ENCODE peak calls at places on chromosomes 11 and 22, in six cellular contexts. One of them, this sample, is unnamed.
A peak's percentile ranks its signal among the peaks of the same experiment; 100 is the strongest.

GRCh38 chr11:68982134-68982533 is 1.3 kb upstream of the MRGPRD start:
- DNase-seq in mammary epithelial cell: no peak
- DNase-seq in left lung: no peak
- DNase-seq in right atrium auricular region: no peak
- DNase-seq in A549: no peak
- DNase-seq in mesendoderm: no peak
- DNase-seq in this sample: no peak

GRCh38 chr11:103035656-103036434 is 56.1 kb downstream of the DCUN1D5 start:
- DNase-seq in mammary epithelial cell: peak; percentile 61
- DNase-seq in left lung: no peak
- DNase-seq in right atrium auricular region: no peak
- DNase-seq in A549: peak; percentile 11
- DNase-seq in mesendoderm: peak; percentile 86
- DNase-seq in this sample: peak; percentile 39

GRCh38 chr11:77374108-77374507 is 72.6 kb upstream of the GDPD4 start:
- DNase-seq in mammary epithelial cell: peak; percentile 27
- DNase-seq in left lung: no peak
- DNase-seq in right atrium auricular region: no peak
- DNase-seq in A549: no peak
- DNase-seq in mesendoderm: no peak
- DNase-seq in this sample: no peak

GRCh38 chr11:19311306-19312030 is 70.7 kb upstream of the E2F8 start:
- DNase-seq in mammary epithelial cell: peak; percentile 24
- DNase-seq in left lung: no peak
- DNase-seq in right atrium auricular region: peak; percentile 79
- DNase-seq in A549: peak; percentile 55
- DNase-seq in mesendoderm: peak; percentile 59
- DNase-seq in this sample: no peak

GRCh38 chr22:43113516-43114251 is 3.1 kb downstream of the BIK start:
- DNase-seq in mammary epithelial cell: no peak
- DNase-seq in left lung: no peak
- DNase-seq in right atrium auricular region: no peak
- DNase-seq in A549: no peak
- DNase-seq in mesendoderm: no peak
- DNase-seq in this sample: no peak

GRCh38 chr11:110125632-110126031 is 32.4 kb downstream of the ZC3H12C start:
- DNase-seq in mammary epithelial cell: peak; percentile 34
- DNase-seq in left lung: no peak
- DNase-seq in right atrium auricular region: no peak
- DNase-seq in A549: no peak
- DNase-seq in mesendoderm: peak; percentile 54
- DNase-seq in this sample: no peak

GRCh38 chr22:17917490-17917983 is 106.8 kb downstream of the MICAL3 start:
- DNase-seq in mammary epithelial cell: no peak
- DNase-seq in left lung: no peak
- DNase-seq in right atrium auricular region: no peak
- DNase-seq in A549: no peak
- DNase-seq in mesendoderm: no peak
- DNase-seq in this sample: no peak

GRCh38 chr22:50583294-50583865 is 731 bp upstream of the CHKB start:
- DNase-seq in mammary epithelial cell: no peak
- DNase-seq in left lung: no peak
- DNase-seq in right atrium auricular region: no peak
- DNase-seq in A549: no peak
- DNase-seq in mesendoderm: peak; percentile 32
- DNase-seq in this sample: no peak

GRCh38 chr11:26766996-26767395 is 45.1 kb upstream of the SLC5A12 start:
- DNase-seq in mammary epithelial cell: no peak
- DNase-seq in left lung: no peak
- DNase-seq in right atrium auricular region: no peak
- DNase-seq in A549: no peak
- DNase-seq in mesendoderm: no peak
- DNase-seq in this sample: no peak

GRCh38 chr11:69813839-69814238 is 5.4 kb downstream of the FGF3 start:
- DNase-seq in mammary epithelial cell: no peak
- DNase-seq in left lung: no peak
- DNase-seq in right atrium auricular region: no peak
- DNase-seq in A549: no peak
- DNase-seq in mesendoderm: no peak
- DNase-seq in this sample: no peak

GRCh38 chr11:86490582-86490981 is 115.9 kb downstream of the CCDC81 start:
- DNase-seq in mammary epithelial cell: no peak
- DNase-seq in left lung: no peak
- DNase-seq in right atrium auricular region: no peak
- DNase-seq in A549: no peak
- DNase-seq in mesendoderm: no peak
- DNase-seq in this sample: no peak

GRCh38 chr22:30238136-30238535 is 8.4 kb downstream of the LIF start:
- DNase-seq in mammary epithelial cell: no peak
- DNase-seq in left lung: no peak
- DNase-seq in right atrium auricular region: no peak
- DNase-seq in A549: no peak
- DNase-seq in mesendoderm: no peak
- DNase-seq in this sample: no peak

GRCh38 chr22:44862981-44863860 is 110.8 kb downstream of the ARHGAP8 start:
- DNase-seq in mammary epithelial cell: no peak
- DNase-seq in left lung: peak; percentile 50
- DNase-seq in right atrium auricular region: no peak
- DNase-seq in A549: no peak
- DNase-seq in mesendoderm: peak; percentile 60
- DNase-seq in this sample: no peak

GRCh38 chr11:47716692-47717091 is 1.5 kb upstream of the AGBL2 start:
- DNase-seq in mammary epithelial cell: no peak
- DNase-seq in left lung: no peak
- DNase-seq in right atrium auricular region: no peak
- DNase-seq in A549: no peak
- DNase-seq in mesendoderm: no peak
- DNase-seq in this sample: no peak

GRCh38 chr11:83292709-83293435 is 6.7 kb upstream of the CCDC90B start:
- DNase-seq in mammary epithelial cell: peak; percentile 50
- DNase-seq in left lung: no peak
- DNase-seq in right atrium auricular region: no peak
- DNase-seq in A549: peak; percentile 60
- DNase-seq in mesendoderm: peak; percentile 94
- DNase-seq in this sample: no peak

GRCh38 chr11:121652982-121653381 is 200.2 kb upstream of the SORL1-AS1 start:
- DNase-seq in mammary epithelial cell: no peak
- DNase-seq in left lung: no peak
- DNase-seq in right atrium auricular region: no peak
- DNase-seq in A549: no peak
- DNase-seq in mesendoderm: peak; percentile 69
- DNase-seq in this sample: no peak

GRCh38 chr22:44335903-44336803 is 23.4 kb upstream of the SHISAL1 start:
- DNase-seq in mammary epithelial cell: no peak
- DNase-seq in left lung: no peak
- DNase-seq in right atrium auricular region: no peak
- DNase-seq in A549: no peak
- DNase-seq in mesendoderm: peak; percentile 55
- DNase-seq in this sample: no peak

GRCh38 chr11:100925935-100926334 is 203.7 kb downstream of the PGR start:
- DNase-seq in mammary epithelial cell: peak; percentile 60
- DNase-seq in left lung: no peak
- DNase-seq in right atrium auricular region: no peak
- DNase-seq in A549: no peak
- DNase-seq in mesendoderm: no peak
- DNase-seq in this sample: peak; percentile 14

GRCh38 chr11:62012451-62013265 is 45.2 kb upstream of the FTH1 start:
- DNase-seq in mammary epithelial cell: peak; percentile 56
- DNase-seq in left lung: no peak
- DNase-seq in right atrium auricular region: no peak
- DNase-seq in A549: peak; percentile 41
- DNase-seq in mesendoderm: no peak
- DNase-seq in this sample: peak; percentile 24

DNA sequence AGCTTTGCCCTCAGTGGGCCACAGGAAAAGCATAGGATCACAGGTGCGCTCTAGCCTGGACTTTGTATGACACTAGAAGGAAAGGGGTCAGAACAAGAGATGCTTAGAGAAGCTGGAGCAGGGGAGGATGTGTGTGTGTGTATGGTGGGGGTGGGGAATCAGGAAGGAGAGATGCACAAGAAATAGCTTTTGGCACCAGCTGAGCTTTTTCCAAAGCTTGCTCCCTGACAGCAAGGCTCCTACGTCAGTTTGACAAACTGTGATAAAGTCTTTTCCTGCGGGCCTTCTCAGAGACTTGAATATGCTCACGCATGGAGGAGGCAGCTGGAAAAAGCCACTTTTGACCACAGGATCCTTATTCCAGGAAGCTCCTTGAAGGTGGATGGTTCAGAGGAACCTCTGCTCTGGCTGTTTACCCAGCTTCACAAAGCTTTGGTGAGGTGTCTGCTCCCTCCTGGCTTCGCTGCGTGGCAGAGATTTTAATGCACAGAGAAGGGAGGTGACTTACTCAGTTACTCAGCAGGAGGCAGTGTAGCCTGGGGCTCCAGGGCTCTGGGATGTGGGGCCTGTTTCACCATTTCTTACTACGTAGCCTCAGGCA is 3.9 kb downstream of the CDC42EP1 start:
- DNase-seq in mammary epithelial cell: no peak
- DNase-seq in left lung: no peak
- DNase-seq in right atrium auricular region: no peak
- DNase-seq in A549: no peak
- DNase-seq in mesendoderm: no peak
- DNase-seq in this sample: no peak
- H3K27ac ChIP-seq in mammary epithelial cell: peak overlapping the region; percentile 90
- H3K27ac ChIP-seq in left lung: peak overlapping the region; percentile 98
- H3K27ac ChIP-seq in right atrium auricular region: peak overlapping the region; percentile 98
- H3K27ac ChIP-seq in A549: peak overlapping the region; percentile 100
- H3K27ac ChIP-seq in mesendoderm: peak overlapping the region; percentile 29
- H3K27ac ChIP-seq in this sample: peak overlapping the region; percentile 93

DNA sequence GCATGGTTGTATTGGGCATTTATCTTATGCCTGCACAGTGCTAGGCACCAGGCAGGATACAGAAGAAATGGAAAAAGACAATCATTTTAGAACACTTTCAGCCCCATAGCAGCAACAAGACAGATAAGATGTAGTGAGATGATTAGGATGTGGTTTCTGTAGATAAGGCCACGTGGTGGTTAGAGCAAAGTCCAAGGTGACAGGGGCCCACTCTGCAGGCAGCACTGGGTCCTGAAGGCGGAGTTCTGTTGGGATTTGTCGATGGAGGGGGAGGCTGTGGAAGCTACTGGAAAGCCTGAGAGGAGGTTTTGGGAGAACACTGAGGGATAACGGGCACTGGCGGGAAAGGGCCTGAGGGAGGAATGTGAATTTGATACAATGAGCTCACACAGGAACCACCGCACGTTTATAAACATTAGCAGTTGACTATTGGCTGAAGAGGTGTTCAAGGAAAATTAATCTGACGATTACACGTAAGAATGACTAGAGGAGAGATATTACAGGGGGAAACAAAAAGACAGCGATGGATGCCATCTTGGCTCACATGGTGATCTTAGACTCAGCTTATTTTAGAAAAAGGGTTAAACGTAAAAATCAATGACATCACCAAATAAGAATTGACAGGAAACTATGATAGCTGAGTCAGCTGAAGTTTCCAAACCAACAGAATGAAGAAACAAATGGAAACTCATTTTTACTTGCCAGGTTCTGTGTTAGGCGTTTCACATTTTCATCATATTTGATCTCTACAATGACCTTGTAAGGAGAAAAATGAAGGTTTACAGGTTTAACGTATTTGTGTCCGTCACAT is 551.0 kb downstream of the OPCML start:
- DNase-seq in mammary epithelial cell: no peak
- DNase-seq in left lung: no peak
- DNase-seq in right atrium auricular region: no peak
- DNase-seq in A549: no peak
- DNase-seq in mesendoderm: peak; percentile 60
- DNase-seq in this sample: no peak
- H3K27ac ChIP-seq in mammary epithelial cell: no peak overlapping the region
- H3K27ac ChIP-seq in left lung: no peak overlapping the region
- H3K27ac ChIP-seq in right atrium auricular region: no peak overlapping the region
- H3K27ac ChIP-seq in A549: no peak overlapping the region
- H3K27ac ChIP-seq in mesendoderm: no peak overlapping the region
- H3K27ac ChIP-seq in this sample: no peak overlapping the region

DNA sequence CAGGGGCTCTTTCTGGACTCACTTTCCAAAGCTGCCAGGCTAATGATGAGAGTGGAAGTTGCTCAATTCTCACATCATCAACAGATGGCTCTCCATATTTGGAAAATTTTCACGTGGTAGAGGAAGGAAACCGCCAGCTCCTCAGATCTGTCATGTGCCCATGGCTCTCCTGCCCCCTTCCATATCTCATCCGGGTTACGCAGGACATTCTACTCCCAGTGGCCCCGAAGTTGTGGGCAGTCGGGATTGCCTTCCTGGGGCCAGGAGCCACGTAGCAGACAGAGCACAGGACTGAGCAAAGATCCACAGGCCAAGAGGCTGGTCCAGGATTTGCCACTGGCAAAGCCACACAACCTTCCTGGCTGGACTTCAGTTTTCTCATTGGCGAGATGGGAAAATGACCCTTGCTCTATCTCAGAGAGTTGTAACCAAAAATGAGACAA is 38.8 kb downstream of the RPUSD4 start:
- DNase-seq in mammary epithelial cell: no peak
- DNase-seq in left lung: no peak
- DNase-seq in right atrium auricular region: no peak
- DNase-seq in A549: no peak
- DNase-seq in mesendoderm: no peak
- DNase-seq in this sample: no peak
- H3K27ac ChIP-seq in mammary epithelial cell: no peak overlapping the region
- H3K27ac ChIP-seq in left lung: no peak overlapping the region
- H3K27ac ChIP-seq in right atrium auricular region: no peak overlapping the region
- H3K27ac ChIP-seq in A549: no peak overlapping the region
- H3K27ac ChIP-seq in mesendoderm: no peak overlapping the region
- H3K27ac ChIP-seq in this sample: no peak overlapping the region

GRCh38 chr22:35899736-35900135 is 128.9 kb downstream of the RBFOX2 start:
- DNase-seq in mammary epithelial cell: no peak
- DNase-seq in left lung: no peak
- DNase-seq in right atrium auricular region: no peak
- DNase-seq in A549: no peak
- DNase-seq in mesendoderm: peak; percentile 78
- DNase-seq in this sample: no peak

GRCh38 chr22:35894937-35895708 is 133.5 kb downstream of the RBFOX2 start:
- DNase-seq in mammary epithelial cell: peak; percentile 99
- DNase-seq in left lung: no peak
- DNase-seq in right atrium auricular region: no peak
- DNase-seq in A549: no peak
- DNase-seq in mesendoderm: no peak
- DNase-seq in this sample: peak; percentile 96

GRCh38 chr22:35894464-35894878 is 134.2 kb downstream of the RBFOX2 start:
- DNase-seq in mammary epithelial cell: peak; percentile 55
- DNase-seq in left lung: no peak
- DNase-seq in right atrium auricular region: no peak
- DNase-seq in A549: no peak
- DNase-seq in mesendoderm: peak; percentile 45
- DNase-seq in this sample: no peak

GRCh38 chr22:35893698-35894097 is 134.9 kb downstream of the RBFOX2 start:
- DNase-seq in mammary epithelial cell: no peak
- DNase-seq in left lung: no peak
- DNase-seq in right atrium auricular region: no peak
- DNase-seq in A549: no peak
- DNase-seq in mesendoderm: no peak
- DNase-seq in this sample: no peak

DNA sequence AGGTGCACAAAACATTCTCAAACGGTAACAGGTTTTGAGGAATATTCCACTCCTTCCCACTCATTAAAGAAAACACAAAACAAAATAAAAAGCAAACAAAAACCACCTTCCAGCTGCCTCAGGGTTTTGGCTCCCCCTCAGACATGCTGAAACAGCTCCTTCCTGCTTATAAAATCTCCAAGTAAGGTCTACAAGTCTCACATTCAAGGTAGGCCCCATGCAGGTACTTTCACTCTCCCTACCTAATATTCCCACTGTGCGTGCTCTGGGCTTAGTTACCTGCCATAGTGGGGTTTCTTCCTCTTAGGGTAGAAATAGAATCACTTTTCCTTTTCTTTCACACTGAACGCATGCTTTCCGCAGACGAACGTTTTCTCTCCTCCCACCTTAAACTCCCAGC is 132.3 kb downstream of the RBFOX2 start:
- DNase-seq in mammary epithelial cell: peak; percentile 71
- DNase-seq in left lung: no peak
- DNase-seq in right atrium auricular region: no peak
- DNase-seq in A549: no peak
- DNase-seq in mesendoderm: no peak
- DNase-seq in this sample: no peak
- H3K27ac ChIP-seq in mammary epithelial cell: peak overlapping the region; percentile 96
- H3K27ac ChIP-seq in left lung: no peak overlapping the region
- H3K27ac ChIP-seq in right atrium auricular region: peak overlapping the region; percentile 88
- H3K27ac ChIP-seq in A549: no peak overlapping the region
- H3K27ac ChIP-seq in mesendoderm: no peak overlapping the region
- H3K27ac ChIP-seq in this sample: peak overlapping the region; percentile 80

This sample was measured in epithelial cell of prostate.